ENCODE peak calls at places on chromosomes 7 and 10, in eight cellular contexts. Y is coronary artery, S is GM23338, Z is WERI-Rb-1, A is cardiac muscle cell, N is K562, I is mammary epithelial cell, G is HFF-Myc. D is an unnamed sample.

GRCh38 chr10:92123031-92123450 is 167.8 kb downstream of the CPEB3 start:
- DNase-seq in Z (no peak), G (no peak), S (no peak), Y (no peak), N (no peak), I (peak; percentile 48), A (no peak), D (no peak)

GRCh38 chr10:63352976-63353375 is 112.8 kb downstream of the JMJD1C start:
- DNase-seq in I (no peak), Y (no peak), G (no peak), S (no peak), N (no peak), A (no peak), Z (no peak), D (no peak)

GRCh38 chr10:94630017-94630688 is 53.4 kb upstream of the CYP2C18 start:
- DNase-seq in Y (no peak), A (peak; percentile 48), I (peak; percentile 8), S (peak; percentile 67), Z (no peak), N (peak; percentile 23), G (peak; percentile 19), D (no peak)

GRCh38 chr10:71206911-71207310 is 5.5 kb upstream of the UNC5B start:
- DNase-seq in Y (peak; percentile 58), I (no peak), Z (no peak), N (no peak), A (no peak), S (no peak), G (no peak), D (no peak)

GRCh38 chr10:72087969-72088878 is at the start of gene SPOCK2:
- DNase-seq in Y (no peak), N (no peak), I (no peak), A (no peak), Z (no peak), G (no peak), S (peak; percentile 64), D (peak; percentile 44)

GRCh38 chr10:71124921-71125748 is 87.2 kb upstream of the UNC5B start:
- DNase-seq in I (no peak), S (no peak), N (peak; percentile 6), Z (no peak), A (no peak), Y (no peak), G (no peak), D (no peak)

GRCh38 chr10:114334301-114334700 is 70.0 kb downstream of the AFAP1L2 start:
- DNase-seq in I (no peak), Z (no peak), N (no peak), Y (no peak), S (peak; percentile 12), A (no peak), G (no peak), D (no peak)

GRCh38 chr7:150974468-150975391 is 3.4 kb downstream of the KCNH2 start:
- DNase-seq in Z (peak; percentile 58), G (no peak), A (peak; percentile 80), S (peak; percentile 54), N (peak; percentile 94), Y (no peak), I (no peak), D (no peak)

GRCh38 chr10:43208147-43209063 is 58.5 kb downstream of the RASGEF1A start:
- DNase-seq in A (no peak), I (no peak), N (no peak), Y (peak; percentile 59), G (no peak), S (no peak), Z (peak; percentile 7), D (no peak)

GRCh38 chr10:118944959-118945622 is 84.4 kb upstream of the NANOS1 start:
- DNase-seq in A (no peak), G (no peak), S (peak; percentile 8), Z (no peak), I (no peak), N (no peak), Y (no peak), D (no peak)

GRCh38 chr7:68929712-68930395 is 668.4 kb upstream of the AUTS2 start:
- DNase-seq in I (no peak), Z (no peak), N (no peak), Y (no peak), G (no peak), A (no peak), S (no peak), D (no peak)

GRCh38 chr10:90847436-90847835 is 10.4 kb downstream of the HTR7 start:
- DNase-seq in G (no peak), S (no peak), Z (no peak), I (peak; percentile 91), Y (no peak), A (no peak), N (no peak), D (no peak)

GRCh38 chr7:130356121-130356759 is 11.6 kb downstream of the CPA5 start:
- DNase-seq in Y (peak; percentile 82), N (no peak), I (peak; percentile 95), Z (no peak), S (peak; percentile 88), G (peak; percentile 95), A (peak; percentile 71), D (no peak)

GRCh38 chr10:123800299-123800698 is 91.3 kb downstream of the CPXM2 start:
- DNase-seq in A (peak; percentile 28), S (no peak), Y (peak; percentile 71), N (peak; percentile 63), I (peak; percentile 27), Z (no peak), G (no peak), D (no peak)

GRCh38 chr7:77693830-77694583 is 2.3 kb upstream of the RSBN1L start:
- DNase-seq in N (no peak), Z (no peak), I (no peak), A (no peak), Y (no peak), G (no peak), S (no peak), D (no peak)

GRCh38 chr10:26739087-26739631 is 41.7 kb downstream of the PDSS1 start:
- DNase-seq in G (no peak), Y (no peak), I (no peak), Z (no peak), A (no peak), S (no peak), N (no peak), D (no peak)

GRCh38 chr10:49361735-49362568 is 33.9 kb downstream of the DRGX start:
- DNase-seq in I (no peak), Z (no peak), Y (no peak), S (no peak), A (no peak), G (no peak), N (no peak), D (no peak)

GRCh38 chr7:55075464-55075971 is 56.7 kb downstream of the EGFR start:
- DNase-seq in G (no peak), I (no peak), A (no peak), S (no peak), N (no peak), Z (no peak), Y (no peak), D (no peak)

GRCh38 chr10:133325761-133326463 is 10.8 kb downstream of the CALY start:
- DNase-seq in Z (no peak), S (peak; percentile 47), G (no peak), I (no peak), A (peak; percentile 37), N (no peak), Y (no peak), D (no peak)

GRCh38 chr10:71301371-71301916 is 17.6 kb upstream of the SLC29A3 start:
- DNase-seq in Z (no peak), Y (no peak), G (no peak), A (no peak), S (no peak), I (no peak), N (no peak), D (no peak)

GRCh38 chr10:21517134-21517982 is 8.1 kb downstream of the SKIDA1 start:
- DNase-seq in I (peak; percentile 59), N (peak; percentile 74), S (peak; percentile 92), G (no peak), Y (no peak), Z (no peak), A (peak; percentile 77), D (no peak)

GRCh38 chr10:43256531-43257209 is 10.2 kb downstream of the RASGEF1A start:
- DNase-seq in Z (no peak), Y (peak; percentile 58), I (no peak), A (no peak), S (no peak), N (no peak), G (no peak), D (no peak)

DNA sequence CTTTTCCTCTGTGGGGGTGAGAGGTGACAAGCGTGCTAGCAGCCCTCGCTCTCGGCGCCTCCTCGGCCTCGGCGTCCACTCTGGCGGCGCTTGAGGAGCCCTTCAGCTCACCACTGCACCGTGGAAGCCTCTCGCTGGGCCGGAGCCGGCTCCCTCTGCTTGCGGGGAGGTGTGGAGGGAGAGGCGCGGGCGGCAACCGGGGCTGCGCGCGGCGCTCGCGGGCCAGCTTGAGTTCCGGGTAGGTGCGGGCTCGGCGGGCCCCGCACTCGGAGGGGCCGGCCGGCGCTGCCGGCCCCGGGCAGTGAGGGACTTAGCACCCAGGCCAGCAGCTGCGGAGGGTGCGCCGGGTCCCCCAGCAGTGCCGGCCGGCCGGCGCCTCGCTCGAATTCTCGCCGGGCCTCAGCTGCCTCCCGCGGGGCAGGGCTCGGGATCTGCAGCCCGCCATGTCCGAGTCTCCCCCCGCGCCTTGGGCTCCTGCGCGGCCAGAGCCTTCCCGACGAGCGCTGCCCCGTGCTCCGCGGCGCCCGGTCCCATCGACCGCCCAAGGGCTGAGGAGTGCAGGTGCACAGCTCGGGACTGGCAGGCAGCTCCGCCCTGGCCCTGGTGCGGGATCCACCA is 352.8 kb upstream of the PODXL start:
- DNase-seq in A (no peak), N (no peak), Z (no peak), G (no peak), I (no peak), Y (no peak), S (peak; percentile 50), D (no peak)
- H3K4me3 ChIP-seq in A (no peak overlapping the region), N (no peak overlapping the region), Z (peak overlapping the region; percentile 35), G (no peak overlapping the region), I (no peak overlapping the region), Y (peak overlapping the region; percentile 64), S (peak overlapping the region; percentile 55), D (peak overlapping the region; percentile 58)

GRCh38 chr10:18689498-18689897 is 30.3 kb downstream of the ARL5B start:
- DNase-seq in N (no peak), G (no peak), I (no peak), A (peak; percentile 39), Y (no peak), Z (no peak), S (peak; percentile 33), D (no peak)
- TF ChIP-seq CTCF in N (no peak), G (no peak), I (peak; percentile 56), A (peak; percentile 48), Y (no peak), Z (no peak), S (peak; percentile 60), D (peak; percentile 55)

GRCh38 chr7:30162622-30163124 is 27.9 kb downstream of the MTURN start:
- DNase-seq in A (no peak), Z (no peak), Y (no peak), I (peak; percentile 79), N (no peak), G (no peak), S (no peak), D (no peak)
- H3K4me3 ChIP-seq in A (no peak overlapping the region), Z (no peak overlapping the region), Y (peak overlapping the region; percentile 25), I (no peak overlapping the region), N (no peak overlapping the region), G (no peak overlapping the region), S (peak overlapping the region; percentile 31), D (peak overlapping the region; percentile 45)

DNA sequence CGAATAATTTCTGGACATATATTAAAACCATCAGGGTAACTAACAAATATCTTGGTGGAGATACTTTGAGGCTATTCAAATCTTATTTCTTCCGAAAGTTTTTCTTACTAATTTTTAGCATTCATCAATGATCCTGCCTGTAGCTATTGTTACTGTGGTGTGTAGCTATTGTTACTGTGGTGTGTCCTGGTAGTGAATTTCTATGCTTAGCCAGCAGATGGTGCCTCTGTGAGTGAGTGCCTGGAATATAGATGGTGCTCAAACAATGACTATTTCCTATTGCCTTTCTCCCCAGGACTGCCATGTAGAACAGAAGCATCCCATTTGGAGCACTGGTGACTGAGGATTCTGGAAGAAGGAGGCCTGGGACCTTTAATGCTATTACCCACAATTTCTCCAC is 245.7 kb downstream of the CCSER2 start:
- DNase-seq in Z (no peak), G (no peak), Y (no peak), N (no peak), A (no peak), S (peak; percentile 34), I (peak; percentile 5), D (no peak)
- TF ChIP-seq CTCF in Z (peak; percentile 32), G (no peak), Y (no peak), N (no peak), A (no peak), S (peak; percentile 44), I (peak; percentile 33), D (no peak)